ENCODE peak calls at places on chromosomes 7 and 10, in ten cellular contexts. W is EL; G is NT2/D1; O is RKO; Y is Caki2; F is stimulated activated CD4-positive, alpha-beta T cell treated with anti-CD3 and anti-CD28 coated beads, TNF-alpha, amount 100 ng/mL, for 1 hour; K is natural killer cell treated with Interleukin-12 subunit alpha and Interleukin-12 subunit beta and Interleukin-15 and Interleukin-18, amount 100 ng/mL, for 72 hours; N is GM04504; P is ACHN; H is left ventricle myocardium inferior. C is an unnamed sample.

GRCh38 chr10:131431541-131431940 is 120.0 kb upstream of the TCERG1L start:
- DNase-seq in P (no peak), N (no peak), G (no peak), Y (no peak), W (no peak), H (no peak), O (no peak), F (no peak), K (no peak), C (no peak)

GRCh38 chr7:36265720-36266119 is 112.7 kb downstream of the EEPD1 start:
- DNase-seq in G (no peak), K (no peak), O (no peak), Y (no peak), W (peak), H (no peak), P (no peak), N (no peak), F (no peak), C (no peak)

GRCh38 chr7:70317356-70317755 is 719.1 kb downstream of the AUTS2 start:
- DNase-seq in P (no peak), W (no peak), K (no peak), O (no peak), N (no peak), Y (peak), H (no peak), F (no peak), G (no peak), C (no peak)

GRCh38 chr7:148153611-148154010 is 437.0 kb upstream of the C7orf33 start:
- DNase-seq in N (no peak), W (no peak), P (no peak), H (peak), F (no peak), G (no peak), Y (no peak), O (no peak), K (no peak), C (no peak)

GRCh38 chr7:107559864-107560263 is 3.9 kb downstream of the COG5 start:
- DNase-seq in W (peak), O (peak), K (no peak), Y (no peak), F (no peak), P (peak), N (peak), H (no peak), G (no peak), C (no peak)

GRCh38 chr10:119542990-119543813 is 683 bp upstream of the RGS10 start:
- DNase-seq in P (peak), G (no peak), O (peak), W (peak), Y (peak), H (peak), N (no peak), K (peak), F (peak), C (peak)

GRCh38 chr10:98242823-98243222 is 25.2 kb downstream of the LOXL4 start:
- DNase-seq in W (peak), N (no peak), G (no peak), O (peak), K (no peak), H (no peak), F (no peak), Y (no peak), P (peak), C (peak)

GRCh38 chr10:70662362-70663220 is 9.7 kb upstream of the ADAMTS14 start:
- DNase-seq in K (no peak), H (no peak), P (no peak), W (no peak), F (no peak), O (no peak), Y (no peak), N (no peak), G (no peak), C (no peak)

GRCh38 chr7:7478569-7478968 is 57.1 kb downstream of the COL28A1 start:
- DNase-seq in G (no peak), W (no peak), P (no peak), F (no peak), H (no peak), Y (no peak), K (no peak), N (no peak), O (no peak), C (no peak)

GRCh38 chr10:96529634-96530279 is 16.0 kb upstream of the TLL2 start:
- DNase-seq in O (no peak), F (no peak), W (no peak), Y (no peak), H (no peak), N (no peak), P (no peak), K (no peak), G (no peak), C (no peak)

GRCh38 chr7:87111877-87112276 is 40.4 kb upstream of the DMTF1 start:
- DNase-seq in F (no peak), N (no peak), G (no peak), W (no peak), K (no peak), H (no peak), O (no peak), Y (no peak), P (no peak), C (no peak)

GRCh38 chr7:39288303-39288702 is 277.9 kb upstream of the YAE1 start:
- DNase-seq in W (no peak), F (no peak), Y (no peak), N (no peak), K (no peak), O (no peak), G (no peak), P (no peak), H (no peak), C (no peak)

GRCh38 chr10:43715334-43715733 is 66.7 kb upstream of the ZNF32 start:
- DNase-seq in G (no peak), W (no peak), Y (no peak), P (no peak), K (no peak), H (no peak), O (no peak), N (no peak), F (no peak), C (no peak)

GRCh38 chr7:67021260-67021659 is 24.6 kb downstream of the TYW1 start:
- DNase-seq in F (no peak), N (no peak), K (no peak), P (no peak), Y (no peak), W (no peak), H (no peak), O (no peak), G (no peak), C (no peak)

GRCh38 chr10:81081887-81082620 is 544.4 kb downstream of the SH2D4B start:
- DNase-seq in O (peak), Y (peak), P (peak), W (no peak), N (no peak), K (no peak), G (no peak), H (no peak), F (no peak), C (peak)

GRCh38 chr10:37727491-37728352 is 129.7 kb downstream of the ZNF248 start:
- DNase-seq in W (no peak), P (no peak), F (no peak), Y (no peak), K (no peak), O (no peak), G (no peak), N (no peak), H (no peak), C (no peak)

GRCh38 chr10:113961261-113961938 is 82.3 kb upstream of the ADRB1 start:
- DNase-seq in H (no peak), Y (no peak), F (no peak), N (no peak), W (no peak), P (no peak), G (no peak), K (peak), O (no peak), C (no peak)

GRCh38 chr10:28875535-28876208 is 198.4 kb downstream of the BAMBI start:
- DNase-seq in W (peak), P (no peak), O (no peak), H (no peak), F (no peak), N (no peak), K (no peak), G (peak), Y (no peak), C (no peak)

GRCh38 chr7:158771213-158771817 is 58.0 kb downstream of the ESYT2 start:
- DNase-seq in P (no peak), H (no peak), W (no peak), Y (no peak), N (no peak), G (no peak), O (no peak), K (no peak), F (no peak), C (no peak)

GRCh38 chr7:157097056-157097329 is 41.7 kb upstream of the UBE3C start:
- DNase-seq in H (no peak), W (no peak), G (no peak), O (no peak), Y (no peak), F (no peak), K (no peak), N (no peak), P (no peak), C (no peak)

GRCh38 chr7:66146701-66147100 is 32.1 kb downstream of the CRCP start:
- DNase-seq in P (no peak), H (no peak), O (peak), Y (no peak), F (no peak), G (no peak), K (no peak), W (peak), N (peak), C (peak)

GRCh38 chr10:127877116-127877515 is 15.6 kb downstream of the CLRN3 start:
- DNase-seq in W (no peak), H (no peak), Y (no peak), G (no peak), P (no peak), N (no peak), K (no peak), O (no peak), F (no peak), C (no peak)

GRCh38 chr10:97932932-97933530 is 83.4 kb downstream of the GOLGA7B start:
- DNase-seq in F (no peak), G (no peak), P (no peak), K (no peak), Y (no peak), N (no peak), O (no peak), H (no peak), W (no peak), C (no peak)

C was measured in SK-MEL-5.